ENCODE peak calls at places on chromosomes 3 and 15, in ten cellular contexts. M is iPS-NIHi11, U is EL, Q is memory B cell, O is glutamatergic neuron, B is WTC11, T is AG08395, X is SHP77, P is germinal center, R is activated gamma-delta T cell treated with Interleukin-2 at 50 U/mL for 16 hours. E is an unnamed sample.

GRCh38 chr15:45456212-45457106 is 66.1 kb downstream of the SLC30A4 start:
- DNase-seq in M (no peak), U (peak), Q (no peak), O (peak), B (no peak), T (peak), X (peak), P (peak), R (peak), E (peak)

GRCh38 chr3:8663177-8664061 is 18.8 kb upstream of the SSUH2 start:
- DNase-seq in M (peak), U (peak), Q (peak), O (peak), B (peak), T (peak), X (peak), P (peak), R (no peak), E (peak)

GRCh38 chr3:178684881-178685590 is 148.8 kb downstream of the KCNMB2 start:
- DNase-seq in M (peak), U (no peak), Q (no peak), O (no peak), B (peak), T (no peak), X (no peak), P (no peak), R (no peak), E (peak)

GRCh38 chr15:92624401-92624991 is 31.1 kb downstream of the FAM174B start:
- DNase-seq in M (no peak), U (no peak), Q (no peak), O (peak), B (no peak), T (peak), X (peak), P (no peak), R (no peak), E (no peak)

GRCh38 chr3:103794656-103795055 is 1359.8 kb downstream of the ZPLD1 start:
- DNase-seq in M (peak), U (no peak), Q (no peak), O (no peak), B (no peak), T (no peak), X (peak), P (no peak), R (no peak), E (no peak)

GRCh38 chr3:49198611-49199230 is 27.3 kb downstream of the KLHDC8B start:
- DNase-seq in M (no peak), U (no peak), Q (no peak), O (no peak), B (no peak), T (no peak), X (no peak), P (no peak), R (no peak), E (no peak)

GRCh38 chr3:13479582-13480339 is at the start of gene HDAC11:
- DNase-seq in M (peak), U (peak), Q (peak), O (peak), B (peak), T (peak), X (peak), P (peak), R (peak), E (peak)

GRCh38 chr3:188421151-188421821 is 267.3 kb downstream of the LPP start:
- DNase-seq in M (no peak), U (peak), Q (no peak), O (no peak), B (no peak), T (peak), X (no peak), P (no peak), R (no peak), E (no peak)

GRCh38 chr3:39147374-39147709 is 6.0 kb downstream of the CSRNP1 start:
- DNase-seq in M (no peak), U (no peak), Q (no peak), O (no peak), B (no peak), T (no peak), X (no peak), P (no peak), R (no peak), E (no peak)

GRCh38 chr15:53251998-53252397 is 461.9 kb upstream of the ONECUT1 start:
- DNase-seq in M (no peak), U (no peak), Q (no peak), O (peak), B (no peak), T (no peak), X (peak), P (no peak), R (no peak), E (no peak)

GRCh38 chr15:89088605-89089315 is 504 bp downstream of the ABHD2 start:
- DNase-seq in M (peak), U (no peak), Q (no peak), O (peak), B (no peak), T (no peak), X (no peak), P (no peak), R (peak), E (no peak)

GRCh38 chr3:185858502-185859225 is 33.8 kb upstream of the IGF2BP2 start:
- DNase-seq in M (no peak), U (no peak), Q (no peak), O (no peak), B (no peak), T (no peak), X (no peak), P (no peak), R (no peak), E (no peak)

GRCh38 chr3:15796331-15796730 is 1.4 kb downstream of the ANKRD28 start:
- DNase-seq in M (no peak), U (no peak), Q (no peak), O (no peak), B (no peak), T (no peak), X (no peak), P (no peak), R (no peak), E (no peak)

GRCh38 chr15:68352401-68353062 is 75.0 kb downstream of the FEM1B start:
- DNase-seq in M (no peak), U (peak), Q (no peak), O (no peak), B (no peak), T (peak), X (no peak), P (no peak), R (peak), E (peak)

GRCh38 chr3:190739726-190740230 is 122.7 kb downstream of the GMNC start:
- DNase-seq in M (no peak), U (peak), Q (no peak), O (no peak), B (no peak), T (no peak), X (no peak), P (no peak), R (no peak), E (no peak)

GRCh38 chr15:95669146-95669922 is 661.2 kb upstream of the NR2F2 start:
- DNase-seq in M (no peak), U (no peak), Q (no peak), O (no peak), B (peak), T (no peak), X (no peak), P (no peak), R (no peak), E (no peak)

GRCh38 chr15:72173401-72173800 is 24.2 kb downstream of the GRAMD2A start:
- DNase-seq in M (no peak), U (no peak), Q (no peak), O (no peak), B (no peak), T (no peak), X (no peak), P (no peak), R (no peak), E (no peak)

GRCh38 chr15:59553879-59554735 is 57.5 kb upstream of the GCNT3 start:
- DNase-seq in M (no peak), U (peak), Q (no peak), O (no peak), B (no peak), T (peak), X (no peak), P (no peak), R (no peak), E (no peak)

GRCh38 chr15:65981837-65982696 is 112.8 kb downstream of the RAB11A start:
- DNase-seq in M (peak), U (no peak), Q (peak), O (peak), B (peak), T (no peak), X (peak), P (peak), R (peak), E (no peak)

GRCh38 chr15:80418892-80419537 is 14.8 kb downstream of the ARNT2 start:
- DNase-seq in M (peak), U (peak), Q (no peak), O (no peak), B (no peak), T (peak), X (peak), P (peak), R (no peak), E (peak)

GRCh38 chr3:5733995-5734394 is 546.5 kb downstream of the EDEM1 start:
- DNase-seq in M (no peak), U (no peak), Q (no peak), O (no peak), B (no peak), T (no peak), X (no peak), P (no peak), R (no peak), E (no peak)

GRCh38 chr3:127258733-127259132 is 29.1 kb downstream of the PRR20G start:
- DNase-seq in M (no peak), U (no peak), Q (no peak), O (no peak), B (no peak), T (no peak), X (no peak), P (no peak), R (no peak), E (no peak)

GRCh38 chr3:97999103-97999502 is 26.9 kb upstream of the RIOX2 start:
- DNase-seq in M (no peak), U (no peak), Q (no peak), O (no peak), B (no peak), T (no peak), X (no peak), P (no peak), R (no peak), E (no peak)

GRCh38 chr3:99699841-99700240 is 61.4 kb downstream of the COL8A1 start:
- DNase-seq in M (no peak), U (peak), Q (no peak), O (no peak), B (no peak), T (peak), X (no peak), P (no peak), R (no peak), E (peak)

GRCh38 chr3:109265300-109265699 is 51.0 kb downstream of the DPPA2 start:
- DNase-seq in M (no peak), U (peak), Q (no peak), O (no peak), B (no peak), T (no peak), X (no peak), P (no peak), R (no peak), E (no peak)

GRCh38 chr3:160928183-160928718 is 172.2 kb downstream of the PPM1L start:
- DNase-seq in M (no peak), U (no peak), Q (no peak), O (no peak), B (no peak), T (no peak), X (no peak), P (no peak), R (no peak), E (no peak)

GRCh38 chr15:63611217-63611616 is 14.0 kb downstream of the FBXL22 start:
- DNase-seq in M (no peak), U (no peak), Q (no peak), O (no peak), B (no peak), T (no peak), X (no peak), P (no peak), R (no peak), E (no peak)

GRCh38 chr15:62578548-62578947 is 413.5 kb upstream of the C2CD4B start:
- DNase-seq in M (no peak), U (no peak), Q (no peak), O (no peak), B (no peak), T (no peak), X (no peak), P (no peak), R (no peak), E (no peak)

GRCh38 chr3:31096661-31097060 is 202.2 kb upstream of the GADL1 start:
- DNase-seq in M (no peak), U (no peak), Q (no peak), O (no peak), B (no peak), T (no peak), X (no peak), P (no peak), R (no peak), E (no peak)

GRCh38 chr3:54772707-54773106 is 155.2 kb downstream of the LRTM1 start:
- DNase-seq in M (no peak), U (no peak), Q (no peak), O (no peak), B (no peak), T (no peak), X (no peak), P (no peak), R (no peak), E (no peak)

GRCh38 chr3:125325746-125326145 is 49.4 kb downstream of the ZNF148 start:
- DNase-seq in M (no peak), U (no peak), Q (no peak), O (no peak), B (no peak), T (no peak), X (no peak), P (no peak), R (no peak), E (no peak)

GRCh38 chr3:113685956-113686721 is 10.3 kb downstream of the USF3 start:
- DNase-seq in M (no peak), U (peak), Q (no peak), O (no peak), B (peak), T (peak), X (no peak), P (no peak), R (no peak), E (no peak)

E was measured in NCI-H460.